ENCODE peak calls at places on chromosomes 4 and X, in ten cellular contexts. V is uterus; M is B cell; U is activated gamma-delta T cell treated with anti-CD3 and anti-CD28 coated beads, Interleukin-2, amount 50 U/mL, for 16 hours; H is NCI-H774; A is astrocyte of the spinal cord; Q is activated T-cell treated with anti-CD3 and anti-CD28 coated beads, Interleukin-2, amount 50 U/mL, for 1 hour; P is psoas muscle; L is foreskin fibroblast; E is GM10248. O is an unnamed sample.

GRCh38 chr4:78484574-78484973 is 67.0 kb upstream of the ANXA3 start:
- DNase-seq in M (no peak), P (no peak), V (no peak), Q (no peak), E (no peak), U (no peak), L (no peak), A (no peak), H (no peak), O (no peak)

GRCh38 chrX:46574337-46574940 is 874 bp downstream of the CHST7 start:
- DNase-seq in V (no peak), U (no peak), E (no peak), A (no peak), P (peak), L (peak), H (peak), Q (peak), M (peak), O (peak)

GRCh38 chr4:87232241-87232640 is 11.8 kb upstream of the KLHL8 start:
- DNase-seq in H (no peak), A (no peak), U (no peak), L (no peak), E (no peak), V (no peak), P (no peak), Q (no peak), M (no peak), O (no peak)

GRCh38 chrX:134454506-134454905 is 5.5 kb upstream of the HPRT1 start:
- DNase-seq in E (no peak), L (no peak), P (no peak), Q (no peak), U (no peak), V (no peak), A (no peak), H (no peak), M (no peak), O (no peak)

GRCh38 chr4:125780159-125780558 is 465.4 kb downstream of the FAT4 start:
- DNase-seq in V (no peak), M (no peak), U (no peak), E (no peak), A (peak), H (no peak), L (peak), Q (no peak), P (no peak), O (no peak)

GRCh38 chr4:125104616-125105015 is 210.1 kb upstream of the FAT4 start:
- DNase-seq in Q (no peak), M (no peak), U (no peak), P (no peak), H (no peak), E (no peak), L (no peak), V (no peak), A (peak), O (peak)

GRCh38 chrX:106039920-106040319 is 1.4 kb upstream of the SERPINA7 start:
- DNase-seq in M (no peak), E (no peak), V (no peak), A (peak), H (no peak), L (peak), P (no peak), U (no peak), Q (no peak), O (peak)

GRCh38 chr4:55834086-55834795 is 14.7 kb downstream of the EXOC1L start:
- DNase-seq in M (no peak), H (no peak), L (no peak), P (no peak), U (no peak), E (no peak), V (no peak), Q (no peak), A (no peak), O (no peak)

GRCh38 chr4:47145630-47146029 is 114.3 kb downstream of the GABRB1 start:
- DNase-seq in P (no peak), L (peak), U (no peak), M (no peak), H (no peak), V (no peak), E (peak), Q (no peak), A (peak), O (peak)

GRCh38 chr4:14379148-14379547 is 623.1 kb upstream of the CPEB2 start:
- DNase-seq in A (no peak), Q (no peak), V (no peak), H (no peak), M (no peak), E (no peak), P (no peak), U (no peak), L (peak), O (no peak)